ENCODE peak calls at places on chromosomes 16 and 17, in ten cellular contexts. B, E, S, P, H, I, Y, V, L and U are unnamed samples.

GRCh38 chr16:27164280-27164837 is 39.0 kb upstream of the KDM8 start:
- DNase-seq in B (no peak), E (no peak), S (no peak), P (no peak), H (no peak), I (no peak), Y (no peak), V (no peak), L (no peak), U (no peak)

GRCh38 chr17:77963441-77963840 is 4.9 kb downstream of the TNRC6C start:
- DNase-seq in B (no peak), E (peak; percentile 31), S (peak; percentile 35), P (no peak), H (peak; percentile 32), I (no peak), Y (peak; percentile 44), V (peak; percentile 32), L (no peak), U (no peak)

GRCh38 chr17:82188001-82188961 is 24.4 kb downstream of the CCDC57 start:
- DNase-seq in B (no peak), E (no peak), S (no peak), P (no peak), H (no peak), I (no peak), Y (no peak), V (no peak), L (no peak), U (no peak)

GRCh38 chr16:12575288-12575687 is 228.4 kb downstream of the CPPED1 start:
- DNase-seq in B (no peak), E (no peak), S (no peak), P (no peak), H (no peak), I (no peak), Y (no peak), V (no peak), L (no peak), U (no peak)

GRCh38 chr17:2685696-2686095 is 25.9 kb downstream of the CLUH start:
- DNase-seq in B (no peak), E (no peak), S (no peak), P (no peak), H (no peak), I (no peak), Y (no peak), V (no peak), L (no peak), U (peak; percentile 22)

GRCh38 chr17:73600103-73600871 is 44.0 kb downstream of the SDK2 start:
- DNase-seq in B (no peak), E (no peak), S (no peak), P (no peak), H (no peak), I (no peak), Y (no peak), V (no peak), L (no peak), U (no peak)

GRCh38 chr17:56290486-56291118 is 137.3 kb downstream of the ANKFN1 start:
- DNase-seq in B (no peak), E (no peak), S (no peak), P (no peak), H (no peak), I (no peak), Y (no peak), V (no peak), L (no peak), U (no peak)

GRCh38 chr17:61307905-61308886 is 91.4 kb upstream of the TBX2 start:
- DNase-seq in B (peak; percentile 79), E (no peak), S (no peak), P (no peak), H (no peak), I (no peak), Y (no peak), V (no peak), L (no peak), U (no peak)

GRCh38 chr17:29617481-29618271 is 5.0 kb downstream of the CORO6 start:
- DNase-seq in B (peak; percentile 86), E (peak; percentile 80), S (peak; percentile 89), P (peak; percentile 87), H (peak; percentile 65), I (no peak), Y (peak; percentile 64), V (peak; percentile 56), L (peak; percentile 36), U (peak; percentile 80)

GRCh38 chr17:700504-701094 is 14.0 kb downstream of the VPS53 start:
- DNase-seq in B (peak; percentile 35), E (no peak), S (no peak), P (no peak), H (no peak), I (no peak), Y (no peak), V (no peak), L (no peak), U (no peak)

GRCh38 chr16:68116256-68116853 is 31.2 kb downstream of the NFATC3 start:
- DNase-seq in B (peak; percentile 61), E (no peak), S (no peak), P (no peak), H (no peak), I (no peak), Y (no peak), V (no peak), L (no peak), U (no peak)
- H3K4me1 ChIP-seq in B (peaks cover 10% of the 10 kb centered on the region), E (no peaks in the 10 kb centered on the region), S (no peaks in the 10 kb centered on the region), P (peaks cover 18% of the 10 kb centered on the region), H (peaks cover 18% of the 10 kb centered on the region), I (no peaks in the 10 kb centered on the region), Y (no peaks in the 10 kb centered on the region), V (no peaks in the 10 kb centered on the region), L (peaks cover 19% of the 10 kb centered on the region), U (peaks cover 23% of the 10 kb centered on the region)

GRCh38 chr16:1311212-1311737 is 1.8 kb downstream of the UBE2I start:
- DNase-seq in B (no peak), E (no peak), S (no peak), P (no peak), H (no peak), I (no peak), Y (no peak), V (no peak), L (no peak), U (no peak)

GRCh38 chr16:1312903-1313302 is 3.5 kb downstream of the UBE2I start:
- DNase-seq in B (no peak), E (no peak), S (no peak), P (no peak), H (no peak), I (no peak), Y (no peak), V (no peak), L (no peak), U (no peak)

GRCh38 chr16:1312459-1312801 is 3.0 kb downstream of the UBE2I start:
- DNase-seq in B (no peak), E (no peak), S (no peak), P (no peak), H (no peak), I (no peak), Y (no peak), V (no peak), L (no peak), U (no peak)

GRCh38 chr16:1310832-1311200 is 1.4 kb downstream of the UBE2I start:
- DNase-seq in B (no peak), E (no peak), S (no peak), P (peak; percentile 29), H (peak; percentile 60), I (no peak), Y (no peak), V (no peak), L (no peak), U (no peak)

DNA sequence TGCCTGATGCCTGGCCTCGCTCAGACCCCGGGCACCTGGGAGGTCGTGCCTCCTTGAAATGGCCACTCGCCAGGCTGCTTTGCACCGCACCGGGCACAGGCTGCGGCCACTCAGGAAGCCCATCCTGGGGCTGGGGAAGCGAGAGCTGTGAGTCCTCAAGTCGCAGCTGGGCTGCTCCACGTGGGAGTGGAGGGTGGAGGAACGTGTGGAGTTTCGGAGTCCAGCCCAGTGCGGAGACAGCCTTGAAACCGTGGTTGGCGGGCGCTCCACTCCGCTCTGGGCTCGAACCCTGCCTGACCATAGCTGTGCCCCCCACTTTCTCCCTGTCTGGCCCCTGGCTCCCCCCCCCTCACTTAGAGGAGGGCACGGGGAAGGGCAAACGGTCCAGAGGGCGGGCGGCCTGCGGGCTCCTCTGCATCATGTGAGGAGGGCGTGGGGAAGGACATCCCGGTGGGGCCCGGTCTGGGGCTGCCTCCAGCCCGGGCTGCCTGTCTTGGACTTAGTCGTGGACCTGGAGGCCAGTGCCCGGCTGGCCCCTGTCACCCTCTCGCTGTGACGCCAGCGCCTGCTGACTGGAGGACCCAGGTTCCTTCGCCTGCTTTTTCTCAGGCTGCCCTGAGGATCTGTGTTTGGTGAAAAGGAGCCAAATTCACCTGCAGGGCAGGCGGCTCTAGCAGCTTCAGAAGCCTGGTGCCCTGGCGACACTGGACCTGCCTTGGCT is 2.5 kb downstream of the UBE2I start:
- DNase-seq in B (no peak), E (no peak), S (no peak), P (no peak), H (no peak), I (no peak), Y (no peak), V (no peak), L (no peak), U (peak; percentile 55)
- H3K27ac ChIP-seq in B (no peak overlapping the region), E (no peak overlapping the region), S (peak overlapping the region; percentile 98), P (peak overlapping the region; percentile 13), H (no peak overlapping the region), I (no peak overlapping the region), Y (peak overlapping the region; percentile 2), V (no peak overlapping the region), L (peak overlapping the region; percentile 52), U (peak overlapping the region; percentile 86)

GRCh38 chr16:24009955-24010354 is 174.2 kb downstream of the PRKCB start:
- DNase-seq in B (no peak), E (no peak), S (no peak), P (no peak), H (no peak), I (no peak), Y (no peak), V (no peak), L (peak; percentile 20), U (no peak)
- TF ChIP-seq POLR2A in B (no peak), E (no peak), S (no peak), P (no peak), H (no peak), I (no peak), Y (no peak), V (no peak), L (peak; percentile 23), U (no peak)

GRCh38 chr17:39635614-39636176 is 1.2 kb upstream of the STARD3 start:
- DNase-seq in B (no peak), E (no peak), S (no peak), P (no peak), H (no peak), I (no peak), Y (no peak), V (no peak), L (no peak), U (no peak)

GRCh38 chr17:39634384-39634871 is 2.5 kb upstream of the STARD3 start:
- DNase-seq in B (peak; percentile 68), E (no peak), S (peak; percentile 16), P (no peak), H (no peak), I (no peak), Y (no peak), V (no peak), L (no peak), U (no peak)

GRCh38 chr17:39638317-39638716 is 1.4 kb downstream of the STARD3 start:
- DNase-seq in B (no peak), E (no peak), S (no peak), P (no peak), H (no peak), I (no peak), Y (no peak), V (no peak), L (no peak), U (no peak)

GRCh38 chr17:39636927-39637736 is at the start of gene STARD3:
- DNase-seq in B (peak; percentile 92), E (peak; percentile 93), S (peak; percentile 96), P (peak; percentile 95), H (peak; percentile 93), I (peak; percentile 33), Y (peak; percentile 91), V (peak; percentile 87), L (no peak), U (peak; percentile 95)

GRCh38 chr17:39636587-39636926 is 387 bp upstream of the STARD3 start:
- DNase-seq in B (no peak), E (no peak), S (no peak), P (no peak), H (no peak), I (no peak), Y (no peak), V (no peak), L (no peak), U (no peak)
- H3K4me1 ChIP-seq in B (peaks cover 29% of the 10 kb centered on the region), E (peaks cover 74% of the 10 kb centered on the region), S (peaks cover 68% of the 10 kb centered on the region), P (peaks cover 77% of the 10 kb centered on the region), H (peaks cover 44% of the 10 kb centered on the region), I (peaks cover 32% of the 10 kb centered on the region), Y (peaks cover 32% of the 10 kb centered on the region), V (peaks cover 52% of the 10 kb centered on the region), L (peaks cover 20% of the 10 kb centered on the region), U (peaks cover 46% of the 10 kb centered on the region)